ENCODE peak calls at places on chromosomes 7 and 10, in ten cellular contexts. F is A549; T is AG09309; J is kidney epithelial cell; X is CD4-positive, alpha-beta T cell; N is GM20000; R is mucosa of descending colon; D is B cell; C is fibroblast of the aortic adventitia; Q is retinal pigment epithelial cell. P is an unnamed sample.
A peak's percentile ranks its signal among the peaks of the same experiment; 100 is the strongest.

GRCh38 chr7:151057038-151057736 is 510 bp downstream of the CDK5 start:
- DNase-seq in R (no peak), D (no peak), N (no peak), Q (no peak), F (no peak), J (no peak), T (no peak), C (no peak), X (no peak), P (no peak)

GRCh38 chr10:33967721-33968120 is 633.3 kb upstream of the NRP1 start:
- DNase-seq in Q (no peak), F (no peak), C (peak; percentile 47), R (no peak), X (no peak), J (no peak), T (peak; percentile 24), N (no peak), D (no peak), P (no peak)

GRCh38 chr7:95470452-95470851 is 15.3 kb upstream of the ASB4 start:
- DNase-seq in D (peak; percentile 8), N (peak; percentile 60), T (peak; percentile 3), F (peak; percentile 83), Q (no peak), J (no peak), C (no peak), R (peak; percentile 25), X (no peak), P (no peak)

GRCh38 chr10:22544325-22545068 is 169.9 kb downstream of the PIP4K2A start:
- DNase-seq in N (no peak), C (no peak), J (no peak), Q (no peak), F (no peak), D (no peak), R (no peak), X (no peak), T (no peak), P (no peak)

GRCh38 chr7:102117743-102118142 is 168.9 kb upstream of the SH2B2 start:
- DNase-seq in R (no peak), C (peak; percentile 73), D (no peak), N (no peak), J (peak; percentile 25), F (no peak), X (no peak), Q (no peak), T (peak; percentile 67), P (peak; percentile 67)

GRCh38 chr7:29946428-29947186 is 43.0 kb downstream of the SCRN1 start:
- DNase-seq in Q (peak; percentile 0), C (peak; percentile 41), N (no peak), F (peak; percentile 46), X (no peak), R (peak; percentile 19), D (no peak), J (no peak), T (no peak), P (peak; percentile 11)

GRCh38 chr7:35286986-35287385 is 33.1 kb upstream of the TBX20 start:
- DNase-seq in R (no peak), J (no peak), C (no peak), N (no peak), T (no peak), X (no peak), D (no peak), Q (no peak), F (no peak), P (no peak)

GRCh38 chr7:142788303-142789286 is 17.8 kb downstream of the PRSS2 start:
- DNase-seq in C (no peak), Q (no peak), J (no peak), N (no peak), R (no peak), D (no peak), X (no peak), T (no peak), F (no peak), P (no peak)

GRCh38 chr10:126640391-126640790 is 30.1 kb downstream of the C10orf90 start:
- DNase-seq in R (no peak), T (no peak), J (no peak), Q (no peak), F (no peak), D (no peak), C (peak; percentile 33), X (no peak), N (no peak), P (no peak)

GRCh38 chr7:69067397-69067796 is 530.9 kb upstream of the AUTS2 start:
- DNase-seq in J (no peak), D (no peak), X (no peak), Q (peak; percentile 18), F (peak; percentile 50), C (peak; percentile 1), R (no peak), T (no peak), N (no peak), P (no peak)

GRCh38 chr10:23158370-23158769 is 33.7 kb upstream of the PTF1A start:
- DNase-seq in F (peak; percentile 71), Q (peak; percentile 17), T (peak; percentile 11), N (peak; percentile 78), D (peak; percentile 56), R (peak; percentile 62), J (no peak), C (peak; percentile 71), X (no peak), P (peak; percentile 29)

GRCh38 chr7:134297489-134297888 is 19.2 kb downstream of the SLC35B4 start:
- DNase-seq in N (no peak), J (no peak), X (no peak), R (no peak), C (no peak), Q (no peak), T (no peak), D (no peak), F (no peak), P (no peak)

GRCh38 chr7:149048805-149049204 is 20.5 kb upstream of the PDIA4 start:
- DNase-seq in D (no peak), Q (no peak), F (no peak), T (no peak), C (no peak), N (no peak), J (no peak), R (no peak), X (no peak), P (no peak)

DNA sequence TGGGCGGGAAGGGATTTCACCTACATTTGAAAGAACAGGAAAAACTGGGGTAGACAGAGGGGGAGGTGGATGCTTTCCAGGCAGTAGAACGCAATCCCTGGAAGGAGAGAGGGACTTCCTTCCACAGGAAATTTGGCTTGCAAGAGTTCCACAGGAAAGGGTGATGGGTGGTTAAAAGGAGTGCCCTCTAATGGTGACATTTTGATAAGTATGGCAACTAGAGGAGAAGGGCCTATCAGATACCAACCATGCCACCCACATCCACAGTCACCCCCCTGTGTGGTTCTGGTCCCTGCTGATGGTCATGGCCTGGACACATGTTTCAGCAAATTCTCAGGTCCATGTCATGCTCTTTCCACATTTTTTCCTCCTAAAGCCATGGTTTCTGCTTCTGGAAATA is 27.1 kb upstream of the COL13A1 start:
- DNase-seq in N (no peak), Q (no peak), J (no peak), T (no peak), R (no peak), C (no peak), D (no peak), F (no peak), X (no peak), P (no peak)
- TF ChIP-seq CTCF in N (no peak), Q (no peak), J (no peak), T (no peak), R (no peak), C (no peak), D (no peak), F (no peak), X (no peak), P (no peak)

DNA sequence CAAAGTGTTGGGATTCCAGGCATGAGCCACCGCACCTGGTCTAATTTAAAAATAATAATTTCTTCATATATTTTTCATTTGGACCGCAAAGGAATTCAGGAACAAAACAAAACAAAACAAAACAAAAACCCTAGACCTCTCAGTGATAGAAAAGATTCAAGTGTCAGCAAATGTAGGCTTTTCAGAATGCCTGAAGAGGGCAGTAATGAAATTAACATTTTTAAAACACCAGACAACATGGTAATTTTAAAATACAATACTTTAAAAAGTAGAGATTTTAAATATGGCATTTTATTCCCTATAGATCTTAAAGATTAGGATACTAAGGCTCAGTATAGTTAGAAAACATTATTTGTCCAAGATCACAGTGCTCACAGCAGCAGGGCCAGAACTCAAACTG is 36.6 kb downstream of the DNMBP start:
- DNase-seq in T (no peak), R (no peak), X (no peak), D (no peak), C (no peak), Q (no peak), J (no peak), N (no peak), F (no peak), P (no peak)
- TF ChIP-seq CTCF in T (peak; percentile 27), R (no peak), X (no peak), D (peak; percentile 35), C (peak; percentile 39), Q (peak; percentile 44), J (no peak), N (no peak), F (peak; percentile 51), P (peak; percentile 65)

GRCh38 chr10:124539935-124540641 is 78.5 kb downstream of the LHPP start:
- DNase-seq in R (peak; percentile 62), F (peak; percentile 28), T (no peak), J (no peak), N (peak; percentile 86), Q (no peak), C (peak; percentile 36), D (peak; percentile 81), X (peak; percentile 80), P (peak; percentile 7)
- TF ChIP-seq CTCF in R (peak; percentile 56), F (peak; percentile 49), T (peak; percentile 87), J (peak; percentile 86), N (peak; percentile 83), Q (peak; percentile 85), C (peak; percentile 80), D (peak; percentile 69), X (peak; percentile 70), P (peak; percentile 82)

DNA sequence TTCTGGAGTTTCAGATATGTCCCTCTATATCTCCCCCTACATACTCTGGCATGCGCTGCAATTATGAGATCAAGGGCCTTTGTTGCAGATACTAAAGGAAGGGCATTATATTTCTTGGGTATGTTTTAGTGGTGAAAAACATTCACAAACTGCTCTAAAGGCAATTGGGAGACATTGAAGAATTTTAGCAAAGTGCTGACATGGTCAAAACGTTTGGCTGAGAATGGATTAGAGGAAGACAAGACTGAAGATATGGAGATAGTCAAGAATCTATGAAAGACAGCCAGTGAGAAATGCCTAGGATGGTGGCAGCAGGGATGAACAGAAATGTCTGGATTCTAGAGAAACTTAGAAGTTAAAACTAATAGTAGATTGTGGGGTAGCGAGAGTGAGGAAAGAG is 104.5 kb upstream of the CABCOCO1 start:
- DNase-seq in N (no peak), T (no peak), Q (no peak), C (no peak), X (no peak), F (no peak), D (no peak), J (no peak), R (no peak), P (no peak)
- TF ChIP-seq CTCF in N (no peak), T (no peak), Q (no peak), C (no peak), X (no peak), F (no peak), D (no peak), J (no peak), R (no peak), P (no peak)

P was measured in HFFc6.